ENCODE peak calls at places on chromosome 12, in five cellular contexts. K is AG10803, J is fibroblast of mammary gland, I is GM20000, Q is ascending aorta. P is an unnamed sample.

GRCh38 chr12:18383203-18383602 is 121.9 kb downstream of the PIK3C2G start:
- DNase-seq in K (peak), J (peak), I (no peak), Q (no peak), P (no peak)

GRCh38 chr12:34350092-34351041 is 328.1 kb downstream of the ALG10 start:
- DNase-seq in K (no peak), J (no peak), I (no peak), Q (no peak), P (no peak)

GRCh38 chr12:68469136-68469535 is 137.0 kb upstream of the MDM1 start:
- DNase-seq in K (no peak), J (no peak), I (no peak), Q (no peak), P (no peak)

GRCh38 chr12:131088701-131089525 is 135.2 kb downstream of the ADGRD1 start:
- DNase-seq in K (no peak), J (no peak), I (no peak), Q (peak), P (no peak)

GRCh38 chr12:51884676-51885229 is 3.1 kb upstream of the ANKRD33 start:
- DNase-seq in K (no peak), J (peak), I (no peak), Q (no peak), P (no peak)

GRCh38 chr12:27015730-27016076 is 1.5 kb upstream of the TM7SF3 start:
- DNase-seq in K (peak), J (peak), I (peak), Q (no peak), P (peak)

GRCh38 chr12:82627799-82628198 is 58.9 kb upstream of the TMTC2 start:
- DNase-seq in K (peak), J (peak), I (peak), Q (no peak), P (no peak)

GRCh38 chr12:1935700-1936378 is 17.4 kb upstream of the CACNA2D4 start:
- DNase-seq in K (no peak), J (no peak), I (no peak), Q (peak), P (no peak)

GRCh38 chr12:23621910-23622309 is 327.6 kb downstream of the SOX5 start:
- DNase-seq in K (no peak), J (no peak), I (no peak), Q (no peak), P (no peak)

GRCh38 chr12:12720052-12720451 is 2.9 kb downstream of the CDKN1B start:
- DNase-seq in K (no peak), J (no peak), I (no peak), Q (no peak), P (no peak)

GRCh38 chr12:131473721-131474709 is 236.9 kb upstream of the SFSWAP start:
- DNase-seq in K (no peak), J (no peak), I (no peak), Q (no peak), P (no peak)

GRCh38 chr12:95460105-95460504 is 13.8 kb upstream of the METAP2 start:
- DNase-seq in K (no peak), J (no peak), I (no peak), Q (no peak), P (no peak)

GRCh38 chr12:93877446-93877845 is 200.3 kb downstream of the CRADD start:
- DNase-seq in K (no peak), J (no peak), I (no peak), Q (no peak), P (no peak)

GRCh38 chr12:121427556-121428055 is 27.7 kb downstream of the RNF34 start:
- DNase-seq in K (no peak), J (no peak), I (no peak), Q (no peak), P (no peak)

GRCh38 chr12:53049582-53050318 is at the start of gene TNS2:
- DNase-seq in K (peak), J (peak), I (no peak), Q (peak), P (no peak)

GRCh38 chr12:119412811-119413794 is 78.6 kb downstream of the CCDC60 start:
- DNase-seq in K (peak), J (peak), I (peak), Q (peak), P (peak)

GRCh38 chr12:79546461-79547043 is 144.2 kb downstream of the PAWR start:
- DNase-seq in K (no peak), J (no peak), I (no peak), Q (no peak), P (no peak)

GRCh38 chr12:94795520-94795919 is 145.2 kb upstream of the TMCC3 start:
- DNase-seq in K (peak), J (peak), I (no peak), Q (no peak), P (no peak)

GRCh38 chr12:64609543-64610091 is 678 bp upstream of the RASSF3 start:
- DNase-seq in K (no peak), J (peak), I (no peak), Q (no peak), P (no peak)

GRCh38 chr12:124700810-124701594 is 133.6 kb upstream of the NCOR2 start:
- DNase-seq in K (peak), J (no peak), I (no peak), Q (peak), P (no peak)

GRCh38 chr12:59808317-59808910 is 212.6 kb downstream of the SLC16A7 start:
- DNase-seq in K (peak), J (peak), I (peak), Q (no peak), P (no peak)

GRCh38 chr12:21350975-21351374 is 16.3 kb upstream of the SLCO1A2 start:
- DNase-seq in K (no peak), J (no peak), I (no peak), Q (no peak), P (no peak)

GRCh38 chr12:26749781-26750180 is 83.2 kb downstream of the ITPR2 start:
- DNase-seq in K (no peak), J (no peak), I (peak), Q (no peak), P (peak)

GRCh38 chr12:131275824-131276223 is 322.1 kb downstream of the ADGRD1 start:
- DNase-seq in K (no peak), J (no peak), I (no peak), Q (no peak), P (no peak)

GRCh38 chr12:100187068-100187467 is 13.5 kb upstream of the ACTR6 start:
- DNase-seq in K (no peak), J (no peak), I (no peak), Q (no peak), P (no peak)

GRCh38 chr12:81800298-81801148 is 41.4 kb upstream of the PPFIA2 start:
- DNase-seq in K (no peak), J (peak), I (no peak), Q (peak), P (no peak)

GRCh38 chr12:123050913-123051312 is 70.4 kb downstream of the ARL6IP4 start:
- DNase-seq in K (no peak), J (no peak), I (no peak), Q (no peak), P (no peak)

GRCh38 chr12:53482626-53483165 is 16.6 kb downstream of the MAP3K12 start:
- DNase-seq in K (no peak), J (no peak), I (no peak), Q (peak), P (no peak)

GRCh38 chr12:66217342-66217929 is 28.4 kb downstream of the IRAK3 start:
- DNase-seq in K (no peak), J (no peak), I (no peak), Q (no peak), P (no peak)

GRCh38 chr12:4984971-4985370 is 58.7 kb upstream of the KCNA5 start:
- DNase-seq in K (no peak), J (no peak), I (no peak), Q (peak), P (no peak)

GRCh38 chr12:84497819-84498218 is 414.8 kb downstream of the SLC6A15 start:
- DNase-seq in K (no peak), J (peak), I (no peak), Q (no peak), P (no peak)

DNA sequence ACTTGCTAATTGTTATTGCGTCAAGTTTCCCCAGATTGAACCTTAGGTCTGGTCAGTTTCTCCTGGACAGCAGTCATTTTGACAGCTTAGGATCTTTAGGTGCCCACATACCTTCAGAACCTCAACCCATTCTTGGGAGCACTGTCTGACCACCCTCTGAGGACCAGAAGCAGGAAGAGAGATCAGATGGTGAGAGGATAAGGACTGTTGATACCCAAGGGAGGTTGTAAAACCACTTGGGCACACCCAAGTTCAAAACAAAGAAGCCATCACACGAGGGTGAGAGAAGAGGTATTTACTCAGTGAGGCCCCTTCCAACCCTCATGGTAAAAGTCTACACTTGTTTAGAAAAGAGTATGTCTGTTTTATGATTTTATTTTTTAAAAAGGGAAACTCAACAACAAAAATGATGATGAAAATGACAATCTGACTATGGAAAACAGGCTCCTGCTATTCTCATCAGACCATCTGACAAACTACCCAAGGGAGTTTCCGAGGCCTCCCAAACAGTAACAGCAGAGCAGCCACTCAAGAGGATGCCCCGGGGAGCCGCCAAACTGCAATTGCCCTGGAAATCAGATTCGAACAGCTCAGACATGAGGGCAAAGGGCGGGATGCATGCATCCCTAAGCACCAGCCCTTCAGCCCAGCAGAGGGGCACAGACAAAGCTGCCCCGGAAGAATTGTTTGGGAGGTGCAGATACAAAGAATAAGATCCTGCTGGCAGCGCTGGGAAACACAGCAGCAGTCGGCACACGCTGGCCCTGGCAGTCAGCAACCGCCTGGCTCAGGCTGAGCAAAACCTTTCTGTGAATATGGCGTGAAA is 162.6 kb upstream of the PLEKHG7 start:
- DNase-seq in K (no peak), J (no peak), I (no peak), Q (no peak), P (no peak)
- TF ChIP-seq CTCF in K (no peak), J (no peak), I (no peak), Q (no peak), P (no peak)

DNA sequence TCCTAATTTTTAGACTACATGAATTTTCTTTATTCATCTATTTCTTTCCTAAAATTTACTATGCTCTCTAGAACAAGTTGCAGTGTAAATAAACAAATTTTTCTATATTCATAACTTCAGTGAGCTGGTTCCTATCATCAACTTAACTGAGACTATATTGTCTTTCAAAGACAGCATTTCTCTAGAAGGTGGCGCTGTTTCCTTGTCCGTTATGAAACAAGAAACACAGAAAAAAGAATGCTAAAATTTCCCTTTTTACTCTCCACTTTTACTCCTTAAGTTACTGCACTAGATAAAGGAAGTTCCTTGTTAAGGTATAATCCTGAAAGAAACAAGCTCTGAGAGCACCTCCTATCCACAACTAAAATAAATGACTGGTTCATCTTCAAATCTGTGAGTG is 8.2 kb upstream of the CLEC2A start:
- DNase-seq in K (no peak), J (peak), I (no peak), Q (no peak), P (no peak)
- TF ChIP-seq CTCF in K (peak), J (peak), I (peak), Q (no peak), P (peak)

DNA sequence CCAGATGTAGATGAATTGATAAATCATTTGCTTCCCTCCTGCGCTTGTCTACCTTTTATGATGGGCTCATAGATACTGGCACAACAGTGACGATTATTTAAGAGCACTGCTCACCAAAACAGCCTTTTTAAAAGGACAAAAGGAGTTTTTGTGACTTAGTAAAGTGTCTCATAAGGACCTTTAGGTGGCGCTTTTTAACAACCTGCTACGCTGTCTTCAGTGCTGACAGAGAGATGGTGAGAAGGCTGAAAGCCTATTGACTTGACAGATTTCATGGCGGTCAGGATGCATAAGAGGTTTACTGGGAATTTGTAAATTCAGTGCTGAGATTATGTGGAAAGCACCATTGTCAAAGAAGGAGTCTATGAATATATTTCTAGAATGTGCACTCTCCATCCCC is 87.6 kb downstream of the SLC15A5 start:
- DNase-seq in K (peak), J (no peak), I (no peak), Q (no peak), P (no peak)
- TF ChIP-seq CTCF in K (peak), J (no peak), I (no peak), Q (no peak), P (no peak)

GRCh38 chr12:87870061-87870460 is 159.1 kb downstream of the C12orf50 start:
- DNase-seq in K (no peak), J (peak), I (no peak), Q (no peak), P (no peak)

GRCh38 chr12:87871061-87871460 is 158.1 kb downstream of the C12orf50 start:
- DNase-seq in K (no peak), J (no peak), I (no peak), Q (no peak), P (no peak)

GRCh38 chr12:87870493-87870892 is 158.7 kb downstream of the C12orf50 start:
- DNase-seq in K (no peak), J (no peak), I (no peak), Q (no peak), P (no peak)

DNA sequence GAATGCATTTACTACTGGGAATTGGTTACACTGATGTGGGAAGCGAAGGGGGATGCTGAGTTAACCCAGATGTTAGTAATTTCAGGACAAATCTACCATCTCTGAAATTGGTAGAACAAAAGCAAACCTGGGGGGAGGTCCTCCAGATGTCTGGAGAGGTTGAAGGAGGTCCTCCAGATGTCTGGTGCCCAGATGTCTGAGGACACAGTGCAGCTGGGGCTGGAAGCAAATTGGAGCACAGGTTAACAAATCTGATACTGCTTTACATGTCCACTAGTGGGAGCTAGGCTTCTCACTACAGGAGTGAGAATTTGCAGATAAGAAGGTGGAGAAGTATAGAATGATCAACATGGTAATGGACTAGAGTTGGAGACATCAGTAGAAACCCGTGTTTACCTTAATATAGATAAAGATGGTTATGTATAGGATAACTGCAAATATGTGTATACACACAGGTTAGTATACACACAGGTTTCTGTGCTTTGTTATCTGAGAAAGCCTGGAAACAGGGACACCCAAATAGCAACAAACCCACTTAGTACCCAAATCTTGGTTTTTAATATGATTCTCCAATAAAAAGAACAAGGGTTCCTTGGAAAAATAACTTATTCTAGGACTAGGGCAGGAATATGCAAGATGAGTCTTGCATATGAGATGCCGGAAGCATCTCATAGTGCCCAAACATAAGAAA is 162.5 kb downstream of the C12orf50 start:
- DNase-seq in K (peak), J (peak), I (peak), Q (no peak), P (no peak)
- TF ChIP-seq CTCF in K (peak), J (peak), I (peak), Q (no peak), P (peak)

GRCh38 chr12:103505371-103506236 is 9.8 kb upstream of the C12orf42 start:
- DNase-seq in K (no peak), J (no peak), I (peak), Q (no peak), P (peak)
- TF ChIP-seq CTCF in K (no peak), J (no peak), I (no peak), Q (no peak), P (no peak)

P was measured in GM06990.